ENCODE peak calls at places on chromosomes 4 and X, in nine cellular contexts. B is activated T-helper 1 cell treated with anti-CD3 and anti-CD28 coated beads, Interleukin-12 subunit alpha, Interleukin-12 subunit beta, Interleukin-2, Interleukin-4 antibody, amounts not matched to agents 30 ng/mL and 10 ng/mL and 1 ng/mL, durations not matched to agents 14 hours and 24 hours and 36 hours; S is stimulated activated CD4-positive, alpha-beta T cell treated with anti-CD3 and anti-CD28 coated beads, Interleukin-2, amount 100 ng/mL, for 24 hours; F is astrocyte; M is NT2/D1; C is activated T-cell treated with anti-CD3 and anti-CD28 coated beads for 4 hours; K is KG1; X is AG04450; N is neuronal stem cell. J is an unnamed sample.

GRCh38 chr4:69322055-69322454 is 41.8 kb downstream of the UGT2B28 start:
- DNase-seq in B (no peak), S (no peak), F (peak; percentile 67), M (no peak), C (no peak), K (no peak), X (no peak), N (no peak), J (peak; percentile 0)

GRCh38 chr4:128463006-128463405 is 175.4 kb upstream of the PGRMC2 start:
- DNase-seq in B (no peak), S (no peak), F (no peak), M (no peak), C (no peak), K (no peak), X (no peak), N (no peak), J (no peak)

GRCh38 chrX:4550018-4550417 is 836.6 kb upstream of the PRKX start:
- DNase-seq in B (no peak), S (no peak), F (no peak), M (no peak), C (no peak), K (no peak), X (no peak), N (no peak), J (no peak)

GRCh38 chrX:70479197-70479969 is 34.7 kb downstream of the DLG3 start:
- DNase-seq in B (no peak), S (no peak), F (peak; percentile 68), M (no peak), C (no peak), K (no peak), X (peak; percentile 29), N (no peak), J (peak; percentile 54)

GRCh38 chr4:179695175-179695574 is 2252.9 kb upstream of the AGA start:
- DNase-seq in B (no peak), S (no peak), F (peak; percentile 97), M (no peak), C (no peak), K (no peak), X (peak; percentile 86), N (no peak), J (peak; percentile 80)

GRCh38 chrX:46683023-46683422 is 75.9 kb downstream of the SLC9A7 start:
- DNase-seq in B (no peak), S (no peak), F (peak; percentile 20), M (no peak), C (no peak), K (no peak), X (no peak), N (no peak), J (no peak)

GRCh38 chr4:95761871-95762270 is 78.0 kb upstream of the PDHA2 start:
- DNase-seq in B (no peak), S (no peak), F (peak; percentile 7), M (no peak), C (no peak), K (no peak), X (peak; percentile 11), N (no peak), J (peak; percentile 51)

GRCh38 chr4:16225139-16225538 is 1.1 kb downstream of the TAPT1 start:
- DNase-seq in B (no peak), S (no peak), F (peak; percentile 36), M (no peak), C (no peak), K (no peak), X (no peak), N (no peak), J (no peak)

GRCh38 chr4:75527482-75527881 is 13.2 kb downstream of the THAP6 start:
- DNase-seq in B (no peak), S (no peak), F (no peak), M (no peak), C (no peak), K (no peak), X (no peak), N (no peak), J (no peak)

GRCh38 chrX:51608071-51608470 is 10.6 kb downstream of the CENPVL3 start:
- DNase-seq in B (no peak), S (no peak), F (peak; percentile 45), M (no peak), C (no peak), K (no peak), X (no peak), N (no peak), J (peak; percentile 40)

GRCh38 chr4:46648088-46648744 is 258.3 kb upstream of the GABRA2 start:
- DNase-seq in B (no peak), S (no peak), F (no peak), M (peak; percentile 64), C (no peak), K (no peak), X (peak; percentile 20), N (peak; percentile 23), J (no peak)

GRCh38 chr4:76087007-76087769 is 12.7 kb downstream of the ART3 start:
- DNase-seq in B (no peak), S (no peak), F (peak; percentile 44), M (peak; percentile 59), C (no peak), K (no peak), X (peak; percentile 7), N (peak; percentile 63), J (peak; percentile 71)

GRCh38 chr4:133151301-133151680 is 2.2 kb downstream of the PCDH10 start:
- DNase-seq in B (no peak), S (no peak), F (peak; percentile 30), M (no peak), C (no peak), K (no peak), X (no peak), N (no peak), J (no peak)

GRCh38 chr4:167885872-167886271 is 206.5 kb upstream of the ANXA10 start:
- DNase-seq in B (no peak), S (no peak), F (no peak), M (no peak), C (no peak), K (no peak), X (no peak), N (no peak), J (no peak)

GRCh38 chrX:154918060-154918483 is 31.9 kb downstream of the F8A1 start:
- DNase-seq in B (peak; percentile 1), S (peak; percentile 16), F (peak; percentile 73), M (peak; percentile 22), C (peak; percentile 0), K (peak; percentile 4), X (peak; percentile 71), N (peak; percentile 47), J (peak; percentile 75)

GRCh38 chrX:150478496-150479492 is 89.6 kb upstream of the MTM1 start:
- DNase-seq in B (peak; percentile 21), S (peak; percentile 19), F (no peak), M (no peak), C (peak; percentile 4), K (no peak), X (no peak), N (no peak), J (no peak)

GRCh38 chrX:357693-358471 is 28.8 kb downstream of the PPP2R3B start:
- DNase-seq in B (peak; percentile 32), S (peak; percentile 40), F (peak; percentile 66), M (no peak), C (peak; percentile 50), K (peak; percentile 3), X (no peak), N (no peak), J (peak; percentile 40)

GRCh38 chr4:7323872-7324650 is 110.7 kb downstream of the PSAPL1 start:
- DNase-seq in B (no peak), S (no peak), F (no peak), M (no peak), C (no peak), K (no peak), X (no peak), N (no peak), J (no peak)

J was measured in brain microvascular endothelial cell.